ENCODE peak calls at places on chromosomes 6 and 20, in seven cellular contexts. O is mesenchymal stem cell, M is GM23248, Y is fibroblast of lung, N is OCI-LY7, W is IMR-90, G is SK-N-SH. E is an unnamed sample. For H3K4me1, the result is how much of the 10 kb centered on the place peaks cover.

GRCh38 chr20:47727170-47727880 is 58.0 kb downstream of the SULF2 start:
- DNase-seq in O (no peak), M (no peak), Y (no peak), N (peak), W (no peak), G (no peak), E (no peak)

GRCh38 chr6:98944598-98945011 is 3.1 kb downstream of the FBXL4 start:
- DNase-seq in O (peak), M (peak), Y (peak), N (no peak), W (peak), G (peak), E (no peak)

GRCh38 chr6:31086788-31087440 is 25.5 kb downstream of the C6orf15 start:
- DNase-seq in O (peak), M (peak), Y (peak), N (no peak), W (peak), G (no peak), E (no peak)

GRCh38 chr6:108968746-108969316 is 120.6 kb downstream of the ARMC2 start:
- DNase-seq in O (no peak), M (no peak), Y (no peak), N (no peak), W (no peak), G (no peak), E (no peak)

GRCh38 chr20:6079011-6079410 is 25.2 kb upstream of the LRRN4 start:
- DNase-seq in O (no peak), M (no peak), Y (peak), N (no peak), W (no peak), G (no peak), E (no peak)

GRCh38 chr20:43194187-43194586 is 4.5 kb upstream of the PTPRT start:
- DNase-seq in O (no peak), M (no peak), Y (no peak), N (no peak), W (no peak), G (no peak), E (no peak)

GRCh38 chr6:11525468-11526155 is 11.9 kb upstream of the TMEM170B start:
- DNase-seq in O (peak), M (peak), Y (peak), N (no peak), W (peak), G (no peak), E (no peak)

GRCh38 chr20:51217347-51218045 is 194.6 kb upstream of the KCNG1 start:
- DNase-seq in O (no peak), M (no peak), Y (no peak), N (no peak), W (no peak), G (no peak), E (no peak)

GRCh38 chr6:11791354-11792107 is 12.9 kb upstream of the ADTRP start:
- DNase-seq in O (no peak), M (peak), Y (no peak), N (no peak), W (peak), G (no peak), E (peak)

GRCh38 chr6:11172501-11173337 is 59.7 kb downstream of the NEDD9 start:
- DNase-seq in O (peak), M (peak), Y (peak), N (peak), W (peak), G (peak), E (peak)

GRCh38 chr6:111871207-111871606 is 2.0 kb downstream of the FYN start:
- DNase-seq in O (no peak), M (peak), Y (no peak), N (peak), W (no peak), G (no peak), E (no peak)

GRCh38 chr6:40485300-40485699 is 101.9 kb downstream of the LRFN2 start:
- DNase-seq in O (no peak), M (no peak), Y (no peak), N (no peak), W (no peak), G (peak), E (no peak)

GRCh38 chr6:28207244-28208179 is 17.6 kb upstream of the ZSCAN9 start:
- DNase-seq in O (peak), M (peak), Y (peak), N (no peak), W (peak), G (peak), E (peak)

GRCh38 chr6:88666906-88667305 is 296.5 kb downstream of the RNGTT start:
- DNase-seq in O (no peak), M (no peak), Y (no peak), N (no peak), W (no peak), G (no peak), E (no peak)

GRCh38 chr20:59048681-59049030 is 6.1 kb upstream of the PRELID3B start:
- DNase-seq in O (no peak), M (no peak), Y (no peak), N (no peak), W (no peak), G (no peak), E (no peak)

GRCh38 chr20:53642196-53643030 is 48.8 kb upstream of the ZNF217 start:
- DNase-seq in O (peak), M (peak), Y (no peak), N (peak), W (peak), G (no peak), E (peak)

GRCh38 chr20:9306521-9306920 is 207.9 kb upstream of the LAMP5 start:
- DNase-seq in O (peak), M (peak), Y (peak), N (no peak), W (peak), G (no peak), E (no peak)
- H3K4me2 ChIP-seq in O (no peak), M (peak), Y (peak), N (no peak), W (no peak), G (no peak), E (no peak)

GRCh38 chr6:107667790-107668189 is 156.3 kb downstream of the SCML4 start:
- DNase-seq in O (no peak), M (no peak), Y (no peak), N (no peak), W (no peak), G (no peak), E (no peak)
- H3K4me1 ChIP-seq in O (under half), M (under half), Y (under half), N (under half), W (under half), G (under half), E (under half)

GRCh38 chr6:53974941-53975340 is 136.3 kb upstream of the MLIP start:
- DNase-seq in O (no peak), M (no peak), Y (no peak), N (no peak), W (no peak), G (no peak), E (no peak)
- H3K4me2 ChIP-seq in O (no peak), M (no peak), Y (no peak), N (no peak), W (no peak), G (no peak), E (no peak)

GRCh38 chr6:91412532-91412931 is 825.7 kb upstream of the MAP3K7 start:
- DNase-seq in O (no peak), M (no peak), Y (no peak), N (no peak), W (peak), G (no peak), E (no peak)

DNA sequence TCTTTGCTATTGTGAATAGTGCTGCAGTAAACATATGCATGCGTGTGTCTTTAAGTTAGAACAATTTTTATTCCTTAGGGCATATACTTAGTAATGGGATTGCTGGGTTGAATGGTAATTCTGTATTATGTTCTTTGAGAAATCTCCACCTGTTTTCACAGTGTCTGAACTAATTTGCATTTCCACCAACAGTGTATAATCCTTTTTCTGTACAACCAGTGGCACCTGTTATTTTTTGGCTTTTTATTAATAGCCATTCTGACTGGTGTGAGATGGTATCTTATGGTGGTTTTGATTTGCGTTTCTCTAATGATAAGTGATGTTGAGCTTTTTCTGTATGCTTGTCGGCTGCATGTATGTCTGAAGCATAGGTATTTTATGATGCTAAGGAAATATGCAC is 820.8 kb upstream of the MAP3K7 start:
- DNase-seq in O (no peak), M (no peak), Y (no peak), N (no peak), W (no peak), G (no peak), E (no peak)
- H3K4me1 ChIP-seq in O (under half), M (under half), Y (under half), N (under half), W (under half), G (under half), E (under half)

GRCh38 chr20:17958326-17959256 is 10.0 kb downstream of the SNX5 start:
- DNase-seq in O (peak), M (peak), Y (peak), N (no peak), W (peak), G (no peak), E (peak)
- H3K4me2 ChIP-seq in O (peak), M (peak), Y (peak), N (peak), W (peak), G (no peak), E (peak)

GRCh38 chr6:52667572-52667971 is 3.3 kb upstream of the TMEM14A start:
- DNase-seq in O (no peak), M (no peak), Y (no peak), N (peak), W (no peak), G (no peak), E (no peak)
- H3K4me1 ChIP-seq in O (under half), M (under half), Y (under half), N (half or more), W (under half), G (under half), E (under half)